ENCODE peak calls at places on chromosomes 1 and 21, in nine cellular contexts. P is foreskin keratinocyte, E is MCF 10A, B is H1, I is adrenal gland, J is pancreas, M is tibial artery, K is Calu3, R is A673. Q is an unnamed sample.

GRCh38 chr1:111699268-111699667 is 39.9 kb downstream of the INKA2 start:
- DNase-seq in E (no peak), P (no peak), K (no peak), R (no peak), I (no peak), J (no peak), M (no peak), B (no peak), Q (no peak)

GRCh38 chr21:16419188-16419874 is 689.5 kb downstream of the USP25 start:
- DNase-seq in B (no peak), R (no peak), J (peak), M (peak), I (peak), E (no peak), K (no peak), P (peak), Q (no peak)

GRCh38 chr1:61051455-61052392 is 30.6 kb upstream of the NFIA start:
- DNase-seq in M (peak), I (no peak), J (no peak), R (no peak), E (no peak), K (no peak), B (peak), P (no peak), Q (no peak)

GRCh38 chr1:226627050-226627755 is 78.6 kb downstream of the STUM start:
- DNase-seq in J (no peak), K (no peak), M (peak), B (no peak), P (no peak), R (no peak), E (no peak), I (no peak), Q (no peak)

GRCh38 chr1:164443836-164444235 is 115.1 kb upstream of the PBX1 start:
- DNase-seq in R (no peak), B (no peak), P (no peak), E (no peak), I (no peak), K (no peak), M (no peak), J (no peak), Q (no peak)

GRCh38 chr1:19398309-19398760 is 86.2 kb downstream of the SLC66A1 start:
- DNase-seq in K (no peak), J (no peak), P (peak), M (no peak), I (no peak), B (no peak), R (no peak), E (peak), Q (no peak)

GRCh38 chr1:27368872-27369703 is 2.3 kb upstream of the MAP3K6 start:
- DNase-seq in E (peak), B (no peak), P (no peak), R (no peak), K (no peak), J (no peak), I (no peak), M (no peak), Q (no peak)

GRCh38 chr1:9275567-9276034 is 17.1 kb upstream of the SPSB1 start:
- DNase-seq in I (peak), E (peak), K (peak), B (no peak), P (peak), R (peak), J (no peak), M (peak), Q (no peak)

GRCh38 chr1:41751804-41752513 is 166.8 kb downstream of the HIVEP3 start:
- DNase-seq in K (no peak), E (no peak), R (no peak), J (no peak), I (no peak), B (no peak), M (no peak), P (no peak), Q (no peak)

GRCh38 chr1:201739492-201740085 is 89.4 kb upstream of the IPO9 start:
- DNase-seq in M (peak), J (peak), E (peak), P (peak), R (peak), K (peak), B (peak), I (peak), Q (peak)

GRCh38 chr1:84940481-84940880 is 47.5 kb upstream of the LPAR3 start:
- DNase-seq in I (no peak), J (no peak), R (no peak), K (no peak), M (no peak), P (no peak), E (no peak), B (no peak), Q (no peak)

GRCh38 chr1:208979776-208980175 is 603.7 kb upstream of the CAMK1G start:
- DNase-seq in B (no peak), M (no peak), E (peak), K (no peak), J (no peak), P (no peak), R (no peak), I (no peak), Q (no peak)

GRCh38 chr1:82161651-82162238 is 361.0 kb downstream of the ADGRL2 start:
- DNase-seq in E (no peak), R (peak), B (no peak), M (no peak), I (peak), P (no peak), J (no peak), K (no peak), Q (no peak)

DNA sequence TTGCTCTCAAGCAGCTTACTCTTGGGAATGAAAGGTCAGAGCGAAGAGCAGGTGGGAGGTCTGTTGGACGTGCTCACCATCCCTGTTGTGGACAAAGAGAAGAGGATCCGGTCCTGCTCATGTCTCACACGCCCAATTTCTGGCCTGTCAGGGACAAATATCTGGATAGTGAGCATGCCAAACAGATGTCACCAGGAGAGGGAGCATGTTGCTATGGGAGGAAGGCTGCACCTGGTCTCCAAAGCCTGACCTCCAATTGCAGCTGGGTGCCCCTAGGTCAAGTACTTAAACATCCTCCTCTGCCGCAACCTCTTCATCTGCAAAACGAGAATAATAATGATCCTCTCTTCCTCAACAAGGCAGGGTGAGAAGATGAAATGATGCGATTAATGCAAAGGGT is 53.4 kb downstream of the DMRTA2 start:
- DNase-seq in J (no peak), M (no peak), I (no peak), E (peak), R (no peak), K (no peak), P (no peak), B (no peak), Q (peak)
- TF ChIP-seq CTCF in J (no peak), M (no peak), I (no peak), E (no peak), R (peak), K (no peak), P (peak), B (peak), Q (peak)

DNA sequence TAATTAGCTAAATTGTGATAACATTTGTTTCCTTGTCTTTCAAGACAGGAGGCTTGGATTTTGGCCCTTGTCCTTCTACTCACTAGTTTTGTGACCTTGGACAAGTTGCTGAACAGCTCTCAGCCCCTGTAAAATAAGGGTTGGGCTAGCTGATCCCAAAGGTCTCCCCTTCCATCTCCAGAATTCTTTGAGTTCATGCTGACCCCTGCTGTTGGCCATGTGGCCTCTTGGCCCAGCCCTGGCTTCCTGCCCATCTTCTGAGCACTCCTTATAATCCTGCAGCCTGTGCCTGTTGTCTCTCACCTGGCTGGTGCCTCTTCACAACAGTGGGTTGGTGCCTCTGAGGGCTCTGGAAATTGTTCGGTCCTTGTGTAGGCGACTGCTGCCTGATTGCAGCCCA is 10.1 kb downstream of the PTGFRN start:
- DNase-seq in I (peak), M (no peak), R (no peak), B (no peak), E (peak), J (peak), P (no peak), K (no peak), Q (no peak)
- TF ChIP-seq CTCF in I (no peak), M (no peak), R (no peak), B (no peak), E (no peak), J (no peak), P (peak), K (no peak), Q (no peak)

GRCh38 chr1:209989525-209989924 is 51.5 kb downstream of the SYT14 start:
- DNase-seq in R (peak), P (no peak), B (no peak), M (no peak), E (peak), J (no peak), K (no peak), I (no peak), Q (no peak)
- TF ChIP-seq CTCF in R (peak), P (peak), B (no peak), M (no peak), E (peak), J (peak), K (peak), I (peak), Q (no peak)

DNA sequence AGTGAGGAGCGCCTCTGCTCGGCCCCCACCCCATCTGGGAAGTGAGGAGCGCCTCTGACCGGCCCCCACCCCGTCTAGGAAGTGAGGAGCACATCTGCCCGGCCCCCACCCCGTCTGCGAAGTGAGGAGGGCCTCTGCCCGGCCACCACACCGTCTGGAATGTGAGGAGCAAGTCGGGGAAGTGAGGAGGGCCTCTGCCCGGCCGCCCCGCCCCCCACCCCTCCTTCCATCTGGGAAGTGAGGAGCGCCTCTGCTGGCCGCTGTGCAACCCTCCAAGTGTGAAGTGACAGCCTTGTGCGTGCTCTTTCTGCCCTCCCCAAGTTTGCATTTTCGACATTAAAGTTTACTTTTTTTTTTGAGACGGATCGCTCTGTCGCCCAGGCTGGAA is 5.1 kb upstream of the ZZZ3 start:
- DNase-seq in J (peak), R (no peak), P (no peak), I (peak), M (no peak), K (peak), B (peak), E (no peak), Q (peak)
- TF ChIP-seq CTCF in J (no peak), R (no peak), P (peak), I (no peak), M (no peak), K (peak), B (peak), E (no peak), Q (no peak)

GRCh38 chr1:39508266-39508665 is 16.8 kb downstream of the BMP8A start:
- DNase-seq in I (no peak), J (no peak), M (no peak), R (no peak), B (no peak), K (no peak), P (no peak), E (no peak), Q (no peak)

GRCh38 chr1:39508857-39509305 is 17.4 kb downstream of the BMP8A start:
- DNase-seq in B (no peak), K (peak), E (peak), I (no peak), P (no peak), M (no peak), J (no peak), R (no peak), Q (no peak)

GRCh38 chr1:39509360-39510009 is 18.0 kb downstream of the BMP8A start:
- DNase-seq in B (no peak), J (no peak), K (no peak), P (no peak), E (no peak), M (no peak), I (peak), R (no peak), Q (no peak)

GRCh38 chr1:39505289-39505688 is 13.9 kb downstream of the BMP8A start:
- DNase-seq in I (no peak), K (no peak), J (no peak), E (no peak), P (no peak), R (no peak), B (no peak), M (no peak), Q (no peak)

DNA sequence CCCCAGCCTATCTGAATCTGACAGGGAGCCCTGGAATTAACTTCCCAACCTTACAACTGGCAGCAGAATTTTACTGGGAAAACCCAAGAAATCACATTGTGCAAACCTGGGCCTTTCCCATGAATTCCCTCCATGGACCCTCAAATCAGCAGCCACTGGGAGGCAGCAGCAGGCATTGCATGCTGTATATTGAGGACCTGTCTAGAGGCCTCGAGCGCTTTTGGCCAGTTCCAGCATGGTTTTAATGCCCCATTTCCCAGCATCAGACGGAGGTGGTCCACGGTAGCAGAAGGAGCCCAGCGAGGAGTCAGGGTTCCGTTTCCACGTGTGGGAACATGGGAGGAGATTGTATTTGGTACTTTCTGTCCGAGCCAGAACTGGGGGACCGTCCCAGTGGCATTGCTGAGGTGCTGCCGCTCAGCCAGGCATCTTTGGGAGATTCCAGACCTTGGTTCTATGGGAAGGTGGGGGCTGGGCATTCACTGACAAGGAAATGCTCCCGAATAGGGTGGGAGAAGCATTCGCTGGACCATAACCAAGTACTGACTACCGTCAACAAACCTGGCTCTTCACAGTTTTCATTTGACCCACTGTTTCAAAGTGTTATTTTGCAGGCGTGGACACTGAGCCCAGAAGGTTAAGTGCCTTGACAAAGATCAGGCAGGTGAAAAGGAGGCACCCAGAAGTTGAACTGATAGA is 15.9 kb downstream of the BMP8A start:
- DNase-seq in M (no peak), R (peak), P (no peak), I (no peak), E (no peak), K (no peak), B (no peak), J (no peak), Q (peak)
- TF ChIP-seq CTCF in M (no peak), R (peak), P (peak), I (no peak), E (no peak), K (no peak), B (peak), J (no peak), Q (no peak)

DNA sequence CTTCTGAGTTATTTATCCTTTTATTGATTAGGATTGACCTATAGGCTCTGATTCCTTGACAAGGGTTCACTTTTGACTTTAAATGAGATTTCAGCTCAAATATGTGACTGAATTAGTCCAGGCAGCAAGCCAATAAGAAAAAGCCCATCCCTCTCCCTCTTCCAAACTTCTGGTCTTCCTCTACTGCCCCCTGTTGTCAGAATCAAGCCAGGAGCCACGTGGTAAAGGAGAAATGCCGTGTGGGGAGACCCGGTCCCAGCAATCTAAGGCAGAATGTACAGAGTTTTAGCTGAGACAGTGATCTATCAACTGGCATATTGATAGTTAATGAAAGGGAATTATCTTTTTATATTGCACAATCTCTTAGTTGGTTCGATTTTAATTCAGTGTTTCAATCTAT is 5.2 kb downstream of the ADAMTS5 start:
- DNase-seq in M (no peak), E (peak), J (no peak), B (peak), P (no peak), K (no peak), I (no peak), R (peak), Q (peak)
- TF ChIP-seq CTCF in M (no peak), E (no peak), J (peak), B (peak), P (peak), K (no peak), I (no peak), R (peak), Q (peak)

DNA sequence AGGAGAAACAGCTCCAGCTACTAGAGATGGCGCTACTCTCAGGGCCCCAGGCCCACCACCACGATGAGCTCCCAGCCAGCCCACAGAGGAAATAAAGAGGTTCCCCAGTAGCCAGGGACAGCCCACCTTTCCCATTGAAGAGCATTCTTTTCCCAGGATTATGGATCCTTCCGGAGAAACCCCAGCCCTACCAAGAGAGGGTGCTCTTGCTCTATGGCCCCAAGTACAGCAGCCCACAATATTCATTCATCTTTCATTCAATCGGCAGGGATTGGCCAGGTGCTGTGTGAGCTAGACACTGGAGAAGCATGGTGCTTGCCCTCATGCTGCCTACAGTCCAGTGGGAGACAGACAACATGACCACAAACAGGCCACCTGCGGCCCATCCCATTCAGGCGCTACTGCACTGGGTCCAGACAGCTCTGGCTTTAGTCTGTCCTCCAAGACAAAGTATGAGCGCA is 29.9 kb downstream of the PMVK start:
- DNase-seq in K (peak), B (no peak), P (no peak), E (peak), R (no peak), I (peak), M (no peak), J (no peak), Q (no peak)
- TF ChIP-seq CTCF in K (peak), B (peak), P (peak), E (peak), R (peak), I (peak), M (no peak), J (no peak), Q (no peak)

DNA sequence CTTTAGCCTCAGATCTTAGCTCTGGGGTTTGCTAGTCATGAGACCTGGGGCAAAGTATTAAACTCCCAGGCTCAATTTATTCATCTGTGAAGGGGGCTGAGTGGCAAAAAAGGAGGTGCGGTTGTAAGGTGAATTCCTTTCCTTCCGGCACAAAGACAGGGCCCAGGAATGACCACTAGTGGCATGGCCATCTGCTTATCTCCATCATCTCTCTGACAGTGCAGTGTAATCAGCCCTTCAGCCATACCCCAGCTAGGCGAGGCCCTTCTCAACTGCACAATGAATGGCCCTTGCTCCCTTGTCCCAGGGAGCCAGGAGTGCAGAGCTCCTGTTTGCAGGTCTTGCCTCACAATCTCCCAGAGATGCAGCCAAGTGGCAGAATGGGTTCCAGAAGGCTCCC is 5.6 kb upstream of the SLC26A9 start:
- DNase-seq in M (no peak), J (no peak), K (no peak), I (no peak), E (no peak), B (no peak), R (no peak), P (no peak), Q (no peak)
- TF ChIP-seq CTCF in M (no peak), J (no peak), K (no peak), I (no peak), E (no peak), B (no peak), R (no peak), P (no peak), Q (no peak)

DNA sequence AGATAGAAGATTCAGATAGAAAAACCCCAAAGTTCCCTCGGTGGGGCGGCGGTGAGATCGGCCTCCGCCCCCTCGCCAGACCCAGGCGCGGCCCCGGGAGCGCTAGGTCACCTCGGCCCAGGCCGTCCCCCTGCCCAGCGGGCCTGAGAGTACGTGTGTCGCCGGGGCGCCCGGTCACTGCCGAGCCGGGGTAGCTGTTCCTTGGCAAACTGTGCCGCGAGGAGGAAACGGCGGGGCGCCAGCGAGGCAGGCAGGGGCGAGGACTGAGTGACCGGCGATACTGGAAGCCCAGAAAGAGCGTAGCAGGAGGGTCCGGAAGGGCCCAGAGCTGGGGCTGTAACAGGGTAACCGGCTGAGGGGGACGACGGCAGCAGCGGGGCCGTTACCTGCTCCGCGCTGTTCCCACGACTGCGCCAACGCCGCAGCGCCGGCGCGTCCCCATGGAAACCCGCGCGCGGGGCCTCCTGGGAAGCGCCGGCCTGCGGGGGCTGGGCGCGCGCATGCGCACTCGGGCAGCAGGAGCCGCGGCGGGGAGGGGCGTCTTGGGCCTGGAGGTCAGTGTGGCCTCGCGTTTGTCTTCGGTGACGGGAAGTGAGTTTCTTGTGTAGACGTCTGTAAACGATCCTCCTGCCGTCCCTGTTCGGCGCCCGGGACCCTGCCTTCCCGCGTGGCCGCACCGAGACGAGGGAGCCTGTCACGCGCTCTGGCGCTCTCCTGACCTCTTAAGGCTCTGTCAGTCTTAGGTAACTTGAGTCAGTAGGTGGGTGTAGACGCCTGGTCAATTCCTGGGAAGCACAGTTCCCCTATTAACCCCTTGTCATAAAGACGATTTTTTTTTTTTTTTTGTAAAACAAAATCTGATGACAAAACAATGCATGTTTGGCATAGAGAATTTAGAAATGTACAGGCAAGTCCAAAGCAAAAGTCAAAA is at the start of gene LCA5L:
- DNase-seq in R (peak), I (peak), K (peak), J (peak), B (peak), P (peak), M (peak), E (peak), Q (peak)
- TF ChIP-seq CTCF in R (peak), I (no peak), K (no peak), J (no peak), B (no peak), P (peak), M (no peak), E (no peak), Q (no peak)

Q was measured in endothelial cell.